ENCODE peak calls at places on chromosome 6, in ten cellular contexts. D is omental fat pad; X is D341Med; Z is T-helper 1 cell; M is activated CD4-positive, alpha-beta T cell treated with anti-CD3 and anti-CD28 coated beads, Interleukin-2, amount 50 U/mL, for 1 hour; K is naive thymus-derived CD4-positive, alpha-beta T cell; P is occipital lobe; C is left cardiac atrium; Q is HT-29; N is effector memory CD8-positive, alpha-beta T cell. I is an unnamed sample.

GRCh38 chr6:3782876-3783832 is 31.6 kb upstream of the PXDC1 start:
- DNase-seq in N (no peak), Q (no peak), Z (no peak), K (no peak), C (no peak), D (no peak), P (no peak), X (no peak), M (no peak), I (no peak)

GRCh38 chr6:64679411-64679810 is 1027.6 kb downstream of the EYS start:
- DNase-seq in D (no peak), Z (no peak), X (no peak), M (no peak), N (no peak), Q (peak; percentile 20), P (no peak), K (no peak), C (no peak), I (no peak)

GRCh38 chr6:43436577-43437282 is 9.4 kb downstream of the ABCC10 start:
- DNase-seq in M (no peak), N (no peak), P (no peak), C (no peak), D (no peak), Q (peak; percentile 87), K (no peak), X (no peak), Z (no peak), I (no peak)

GRCh38 chr6:128461517-128461916 is 58.9 kb downstream of the PTPRK start:
- DNase-seq in N (no peak), Q (no peak), M (no peak), X (no peak), C (no peak), K (no peak), D (no peak), P (no peak), Z (no peak), I (no peak)

GRCh38 chr6:42769051-42769450 is 12.8 kb upstream of the BICRAL start:
- DNase-seq in N (no peak), P (no peak), Z (no peak), K (no peak), M (no peak), C (no peak), Q (no peak), D (no peak), X (no peak), I (no peak)

GRCh38 chr6:65416640-65417039 is 290.4 kb downstream of the EYS start:
- DNase-seq in Q (no peak), K (no peak), M (no peak), C (no peak), P (no peak), Z (no peak), N (no peak), D (no peak), X (no peak), I (no peak)

GRCh38 chr6:130724089-130724488 is 103.1 kb upstream of the SMLR1 start:
- DNase-seq in Z (no peak), K (no peak), P (no peak), N (no peak), M (no peak), X (no peak), Q (no peak), D (no peak), C (no peak), I (no peak)

GRCh38 chr6:167763056-167763944 is 63.4 kb upstream of the AFDN start:
- DNase-seq in K (no peak), D (no peak), Q (no peak), Z (no peak), C (no peak), N (no peak), X (no peak), P (no peak), M (no peak), I (no peak)

GRCh38 chr6:151379933-151380847 is 11.2 kb downstream of the ZBTB2 start:
- DNase-seq in D (no peak), X (no peak), Z (no peak), P (no peak), N (peak; percentile 17), M (no peak), K (peak; percentile 48), Q (no peak), C (no peak), I (no peak)

GRCh38 chr6:73802366-73802765 is 106.4 kb downstream of the CD109 start:
- DNase-seq in X (no peak), Q (no peak), P (no peak), K (no peak), Z (no peak), N (no peak), C (no peak), M (no peak), D (no peak), I (no peak)

GRCh38 chr6:142885182-142885867 is 59.7 kb downstream of the HIVEP2 start:
- DNase-seq in P (peak; percentile 28), X (no peak), M (peak; percentile 30), Z (peak; percentile 52), D (peak; percentile 26), Q (peak; percentile 80), C (peak; percentile 35), N (peak; percentile 43), K (peak; percentile 89), I (no peak)

GRCh38 chr6:105646391-105646867 is 243.5 kb upstream of the PREP start:
- DNase-seq in K (no peak), C (no peak), X (no peak), N (peak; percentile 51), Q (no peak), D (no peak), Z (peak; percentile 10), M (no peak), P (no peak), I (no peak)

GRCh38 chr6:45433533-45434400 is 56.0 kb upstream of the SUPT3H start:
- DNase-seq in Q (no peak), X (no peak), P (no peak), C (no peak), D (no peak), N (no peak), M (no peak), K (no peak), Z (no peak), I (no peak)

GRCh38 chr6:19806971-19807396 is 30.2 kb upstream of the ID4 start:
- DNase-seq in Q (no peak), P (no peak), N (no peak), D (no peak), C (no peak), K (no peak), X (no peak), Z (no peak), M (no peak), I (no peak)

GRCh38 chr6:19472850-19473249 is 364.3 kb upstream of the ID4 start:
- DNase-seq in M (no peak), C (no peak), N (no peak), D (no peak), P (no peak), Z (no peak), X (peak; percentile 33), Q (no peak), K (no peak), I (no peak)

GRCh38 chr6:149863846-149864577 is at the start of gene LRP11:
- DNase-seq in C (peak; percentile 83), X (peak; percentile 94), N (peak; percentile 76), D (peak; percentile 50), M (peak; percentile 81), P (peak; percentile 84), Z (peak; percentile 76), K (peak; percentile 83), Q (peak; percentile 95), I (peak; percentile 67)

GRCh38 chr6:13924949-13925881 is at the start of gene RNF182:
- DNase-seq in Q (no peak), C (no peak), Z (peak; percentile 21), N (peak; percentile 23), M (no peak), K (peak; percentile 22), X (peak; percentile 91), D (no peak), P (no peak), I (no peak)